ENCODE peak calls at places on chromosome 13, in six cellular contexts. U is H1, F is SK-N-SH, Q is GM23338, E is transverse colon, Z is K562. X is an unnamed sample.
A peak's percentile ranks its signal among the peaks of the same experiment; 100 is the strongest.

GRCh38 chr13:59823495-59823894 is 340.2 kb downstream of the DIAPH3 start:
- DNase-seq in U (no peak), F (no peak), Q (no peak), E (no peak), Z (no peak), X (no peak)

GRCh38 chr13:66265446-66265845 is 964.7 kb downstream of the PCDH9 start:
- DNase-seq in U (no peak), F (no peak), Q (no peak), E (no peak), Z (no peak), X (no peak)

GRCh38 chr13:113636266-113636963 is 21.6 kb downstream of the ATP4B start:
- DNase-seq in U (no peak), F (no peak), Q (no peak), E (no peak), Z (no peak), X (peak; percentile 45)

GRCh38 chr13:45108716-45109706 is 11.3 kb upstream of the GTF2F2 start:
- DNase-seq in U (peak; percentile 55), F (no peak), Q (peak; percentile 77), E (peak; percentile 29), Z (peak; percentile 38), X (no peak)

GRCh38 chr13:99442273-99442895 is 58.9 kb upstream of the TM9SF2 start:
- DNase-seq in U (no peak), F (peak; percentile 58), Q (peak; percentile 62), E (peak; percentile 47), Z (peak; percentile 55), X (no peak)

GRCh38 chr13:50677687-50678463 is 165.6 kb downstream of the DLEU7 start:
- DNase-seq in U (no peak), F (no peak), Q (no peak), E (no peak), Z (no peak), X (no peak)

GRCh38 chr13:43611631-43612416 is 174.9 kb downstream of the ENOX1 start:
- DNase-seq in U (no peak), F (no peak), Q (no peak), E (no peak), Z (no peak), X (no peak)

GRCh38 chr13:20121154-20121515 is 39.7 kb downstream of the GJA3 start:
- DNase-seq in U (no peak), F (no peak), Q (no peak), E (no peak), Z (no peak), X (no peak)

GRCh38 chr13:22740264-22740663 is 440.5 kb upstream of the SGCG start:
- DNase-seq in U (no peak), F (no peak), Q (peak; percentile 70), E (no peak), Z (peak; percentile 21), X (no peak)

GRCh38 chr13:28494537-28494860 is 429 bp downstream of the FLT1 start:
- DNase-seq in U (no peak), F (no peak), Q (no peak), E (no peak), Z (no peak), X (no peak)

GRCh38 chr13:73230714-73231113 is 171.9 kb downstream of the KLF5 start:
- DNase-seq in U (no peak), F (no peak), Q (no peak), E (no peak), Z (no peak), X (no peak)

GRCh38 chr13:77521194-77521593 is 14.3 kb upstream of the SCEL start:
- DNase-seq in U (no peak), F (no peak), Q (no peak), E (no peak), Z (no peak), X (no peak)

GRCh38 chr13:48567521-48568331 is 34.8 kb upstream of the RCBTB2 start:
- DNase-seq in U (no peak), F (no peak), Q (no peak), E (no peak), Z (no peak), X (no peak)

GRCh38 chr13:48859168-48860105 is 116.3 kb upstream of the FNDC3A start:
- DNase-seq in U (no peak), F (no peak), Q (peak; percentile 38), E (peak; percentile 51), Z (peak; percentile 3), X (no peak)

GRCh38 chr13:18936104-18936503 is 245.5 kb downstream of the TUBA3C start:
- DNase-seq in U (no peak), F (no peak), Q (no peak), E (no peak), Z (no peak), X (no peak)

GRCh38 chr13:47858678-47859050 is 142.4 kb downstream of the SUCLA2 start:
- DNase-seq in U (no peak), F (no peak), Q (no peak), E (no peak), Z (no peak), X (no peak)

GRCh38 chr13:110713981-110714797 is 689 bp downstream of the ING1 start:
- DNase-seq in U (peak; percentile 56), F (peak; percentile 56), Q (peak; percentile 53), E (peak; percentile 65), Z (peak; percentile 50), X (peak; percentile 94)

GRCh38 chr13:39054112-39054511 is 15.9 kb downstream of the NHLRC3 start:
- DNase-seq in U (no peak), F (no peak), Q (no peak), E (no peak), Z (no peak), X (no peak)

GRCh38 chr13:51585696-51586095 is 1.4 kb downstream of the WDFY2 start:
- DNase-seq in U (no peak), F (no peak), Q (no peak), E (no peak), Z (peak; percentile 17), X (no peak)

GRCh38 chr13:44237276-44237767 is 136.3 kb upstream of the SERP2 start:
- DNase-seq in U (no peak), F (peak; percentile 24), Q (no peak), E (peak; percentile 47), Z (no peak), X (no peak)

GRCh38 chr13:109783815-109784589 is 2.4 kb downstream of the IRS2 start:
- DNase-seq in U (no peak), F (peak; percentile 53), Q (peak; percentile 32), E (no peak), Z (no peak), X (no peak)

GRCh38 chr13:112954488-112955270 is 14.3 kb upstream of the MCF2L start:
- DNase-seq in U (no peak), F (no peak), Q (no peak), E (peak; percentile 1), Z (no peak), X (peak; percentile 44)

GRCh38 chr13:49690990-49691886 is at the start of gene EBPL:
- DNase-seq in U (peak; percentile 99), F (peak; percentile 98), Q (peak; percentile 98), E (peak; percentile 96), Z (peak; percentile 92), X (peak; percentile 98)

GRCh38 chr13:74115138-74115537 is 19.1 kb downstream of the KLF12 start:
- DNase-seq in U (no peak), F (no peak), Q (no peak), E (no peak), Z (no peak), X (no peak)

GRCh38 chr13:102846261-102847015 is 606 bp downstream of the ERCC5 start:
- DNase-seq in U (no peak), F (peak; percentile 41), Q (peak; percentile 36), E (peak; percentile 60), Z (peak; percentile 37), X (peak; percentile 89)

GRCh38 chr13:89267734-89268133 is 1596.6 kb downstream of the SLITRK5 start:
- DNase-seq in U (no peak), F (no peak), Q (no peak), E (no peak), Z (no peak), X (no peak)

DNA sequence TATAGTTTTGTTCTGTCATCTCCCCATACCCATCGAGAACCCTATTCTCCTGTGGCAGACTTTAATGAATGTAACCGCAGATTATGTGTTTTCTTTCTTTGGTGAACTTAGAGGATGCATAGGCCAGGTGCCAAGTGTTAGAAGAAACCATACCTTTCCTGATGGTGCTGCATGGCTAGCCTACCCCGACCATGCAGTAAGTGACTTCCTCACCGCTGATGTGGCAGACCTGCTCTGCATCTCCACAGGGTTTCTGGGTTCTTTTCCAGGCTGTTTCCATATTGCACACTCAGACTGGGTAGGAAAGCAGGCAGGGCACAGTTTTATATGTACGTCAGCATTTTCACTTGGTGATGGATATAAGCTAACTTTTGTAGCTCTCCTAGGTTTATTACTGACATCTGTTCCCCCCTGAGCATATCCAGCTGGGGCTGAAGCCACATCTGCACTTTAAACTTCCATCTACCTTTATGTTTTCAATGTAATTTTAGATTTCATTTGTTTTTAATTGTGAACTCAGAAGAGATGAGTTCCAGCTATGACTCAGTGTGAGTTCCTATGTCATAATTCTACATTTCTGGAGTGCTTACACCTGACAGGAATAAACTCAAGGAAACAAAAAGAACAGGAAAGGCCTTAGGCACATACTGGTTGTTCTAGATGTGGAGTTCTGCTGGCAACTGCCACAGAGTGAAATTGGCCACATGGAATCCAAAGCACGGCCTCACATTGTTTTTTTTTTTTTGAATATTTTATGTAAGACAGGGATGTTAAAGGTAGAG is 42.4 kb downstream of the LRCH1 start:
- DNase-seq in U (no peak), F (no peak), Q (no peak), E (no peak), Z (no peak), X (no peak)
- TF ChIP-seq POLR2AphosphoS5 in U (no peak), F (no peak), Q (no peak), E (peak; percentile 18), Z (no peak), X (no peak)

DNA sequence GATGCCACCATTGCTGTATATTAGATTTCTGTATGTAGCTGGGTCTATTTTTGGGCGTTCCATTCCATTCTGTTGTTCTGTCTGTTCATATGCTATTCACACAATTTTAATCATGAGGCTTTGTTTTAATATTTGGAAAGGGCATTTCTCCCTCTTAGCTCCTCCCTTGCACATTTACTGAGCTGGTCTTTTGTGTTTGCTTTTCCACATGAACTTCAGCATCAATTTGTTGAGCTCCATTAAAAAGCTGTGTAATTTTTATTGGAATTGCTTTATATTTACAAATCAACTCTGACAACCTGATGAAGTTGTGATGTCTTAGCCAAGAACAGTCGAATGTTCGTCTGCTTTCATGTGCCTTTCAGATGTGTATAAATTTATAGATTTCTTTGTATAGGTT is 14.0 kb downstream of the WASF3 start:
- DNase-seq in U (no peak), F (no peak), Q (no peak), E (no peak), Z (no peak), X (no peak)
- TF ChIP-seq POLR2AphosphoS5 in U (no peak), F (no peak), Q (no peak), E (no peak), Z (no peak), X (no peak)

GRCh38 chr13:100668408-100668807 is 6.2 kb downstream of the TMTC4 start:
- DNase-seq in U (no peak), F (no peak), Q (no peak), E (no peak), Z (no peak), X (no peak)
- TF ChIP-seq POLR2AphosphoS5 in U (no peak), F (no peak), Q (no peak), E (no peak), Z (no peak), X (no peak)

DNA sequence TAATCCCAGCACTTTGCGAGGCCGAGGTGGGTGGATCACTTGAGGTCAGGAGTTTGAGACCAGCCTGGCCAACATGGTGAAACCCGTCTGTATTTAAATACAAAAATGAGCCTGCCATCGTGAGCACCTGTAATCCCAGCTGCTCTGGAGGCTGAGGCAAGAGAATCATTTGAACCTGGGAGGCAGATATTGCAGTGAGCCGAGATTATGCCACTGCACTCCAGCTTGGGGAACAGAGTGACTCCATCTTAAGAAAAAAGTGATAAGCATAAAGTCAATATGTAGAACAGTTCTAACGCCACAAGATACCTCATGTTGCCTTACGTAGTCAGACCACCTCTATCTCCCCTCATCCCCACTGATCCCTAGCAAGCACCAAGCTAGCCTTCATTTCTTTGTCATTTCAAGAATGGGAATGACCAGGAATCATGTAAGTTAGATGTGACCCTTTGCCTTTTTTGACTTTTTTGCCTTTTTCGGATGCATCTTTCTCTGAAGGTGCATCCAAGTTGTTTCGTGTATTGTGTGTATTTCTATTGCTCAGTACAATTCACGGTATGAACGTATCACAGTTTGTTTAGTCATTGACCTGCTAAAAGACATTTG is 6.4 kb downstream of the RPL21 start:
- DNase-seq in U (no peak), F (no peak), Q (no peak), E (no peak), Z (no peak), X (no peak)
- TF ChIP-seq POLR2AphosphoS5 in U (peak; percentile 99), F (peak; percentile 37), Q (peak; percentile 41), E (no peak), Z (peak; percentile 70), X (peak; percentile 30)